ENCODE peak calls at places on chromosomes 2 and 18, in seven cellular contexts. One of them, this sample, is unnamed. For H3K4me1, the result is how much of the 10 kb centered on the place peaks cover.

GRCh38 chr2:121285926-121286325 is 924 bp upstream of the TFCP2L1 start:
- DNase-seq in IMR-90: no peak
- DNase-seq in trophoblast cell: no peak
- DNase-seq in H1: no peak
- DNase-seq in H9: no peak
- DNase-seq in mesenchymal stem cell: no peak
- DNase-seq in neuronal stem cell: no peak
- DNase-seq in this sample: no peak

GRCh38 chr2:174024524-174025270 is 59.5 kb upstream of the SP3 start:
- DNase-seq in IMR-90: peak
- DNase-seq in trophoblast cell: no peak
- DNase-seq in H1: no peak
- DNase-seq in H9: no peak
- DNase-seq in mesenchymal stem cell: peak
- DNase-seq in neuronal stem cell: no peak
- DNase-seq in this sample: peak

GRCh38 chr18:49048361-49048760 is 97.6 kb upstream of the SMAD7 start:
- DNase-seq in IMR-90: peak
- DNase-seq in trophoblast cell: peak
- DNase-seq in H1: no peak
- DNase-seq in H9: no peak
- DNase-seq in mesenchymal stem cell: peak
- DNase-seq in neuronal stem cell: no peak
- DNase-seq in this sample: no peak

GRCh38 chr2:178280261-178280852 is 86.0 kb downstream of the OSBPL6 start:
- DNase-seq in IMR-90: peak
- DNase-seq in trophoblast cell: peak
- DNase-seq in H1: no peak
- DNase-seq in H9: no peak
- DNase-seq in mesenchymal stem cell: peak
- DNase-seq in neuronal stem cell: no peak
- DNase-seq in this sample: peak

GRCh38 chr18:75060185-75060584 is 148.8 kb downstream of the PTGR3 start:
- DNase-seq in IMR-90: no peak
- DNase-seq in trophoblast cell: no peak
- DNase-seq in H1: no peak
- DNase-seq in H9: no peak
- DNase-seq in mesenchymal stem cell: no peak
- DNase-seq in neuronal stem cell: no peak
- DNase-seq in this sample: peak

GRCh38 chr2:171159326-171160118 is 1.2 kb downstream of the TLK1 start:
- DNase-seq in IMR-90: peak
- DNase-seq in trophoblast cell: peak
- DNase-seq in H1: no peak
- DNase-seq in H9: peak
- DNase-seq in mesenchymal stem cell: peak
- DNase-seq in neuronal stem cell: peak
- DNase-seq in this sample: peak

GRCh38 chr2:136107238-136108033 is 10.5 kb downstream of the CXCR4 start:
- DNase-seq in IMR-90: no peak
- DNase-seq in trophoblast cell: no peak
- DNase-seq in H1: no peak
- DNase-seq in H9: no peak
- DNase-seq in mesenchymal stem cell: no peak
- DNase-seq in neuronal stem cell: no peak
- DNase-seq in this sample: no peak

GRCh38 chr2:23992931-23993330 is 17.0 kb upstream of the MFSD2B start:
- DNase-seq in IMR-90: no peak
- DNase-seq in trophoblast cell: no peak
- DNase-seq in H1: no peak
- DNase-seq in H9: no peak
- DNase-seq in mesenchymal stem cell: no peak
- DNase-seq in neuronal stem cell: no peak
- DNase-seq in this sample: no peak

GRCh38 chr2:40380036-40380435 is 71.9 kb downstream of the SLC8A1 start:
- DNase-seq in IMR-90: no peak
- DNase-seq in trophoblast cell: peak
- DNase-seq in H1: no peak
- DNase-seq in H9: no peak
- DNase-seq in mesenchymal stem cell: no peak
- DNase-seq in neuronal stem cell: no peak
- DNase-seq in this sample: no peak

GRCh38 chr2:208179028-208179609 is 10.7 kb downstream of the C2orf80 start:
- DNase-seq in IMR-90: no peak
- DNase-seq in trophoblast cell: no peak
- DNase-seq in H1: no peak
- DNase-seq in H9: no peak
- DNase-seq in mesenchymal stem cell: no peak
- DNase-seq in neuronal stem cell: no peak
- DNase-seq in this sample: peak

GRCh38 chr18:24201699-24202687 is 63.1 kb downstream of the CABYR start:
- DNase-seq in IMR-90: no peak
- DNase-seq in trophoblast cell: no peak
- DNase-seq in H1: no peak
- DNase-seq in H9: no peak
- DNase-seq in mesenchymal stem cell: no peak
- DNase-seq in neuronal stem cell: no peak
- DNase-seq in this sample: no peak

GRCh38 chr2:127508621-127509034 is 17.7 kb downstream of the IWS1 start:
- DNase-seq in IMR-90: peak
- DNase-seq in trophoblast cell: peak
- DNase-seq in H1: no peak
- DNase-seq in H9: no peak
- DNase-seq in mesenchymal stem cell: peak
- DNase-seq in neuronal stem cell: no peak
- DNase-seq in this sample: no peak

GRCh38 chr18:49935215-49935614 is 121.9 kb upstream of the ACAA2 start:
- DNase-seq in IMR-90: no peak
- DNase-seq in trophoblast cell: no peak
- DNase-seq in H1: no peak
- DNase-seq in H9: no peak
- DNase-seq in mesenchymal stem cell: no peak
- DNase-seq in neuronal stem cell: no peak
- DNase-seq in this sample: no peak

GRCh38 chr2:36453652-36454051 is 98.1 kb downstream of the CRIM1 start:
- DNase-seq in IMR-90: peak
- DNase-seq in trophoblast cell: no peak
- DNase-seq in H1: no peak
- DNase-seq in H9: no peak
- DNase-seq in mesenchymal stem cell: peak
- DNase-seq in neuronal stem cell: no peak
- DNase-seq in this sample: no peak

GRCh38 chr2:77228379-77228778 is 293.8 kb downstream of the LRRTM4 start:
- DNase-seq in IMR-90: no peak
- DNase-seq in trophoblast cell: no peak
- DNase-seq in H1: no peak
- DNase-seq in H9: no peak
- DNase-seq in mesenchymal stem cell: peak
- DNase-seq in neuronal stem cell: no peak
- DNase-seq in this sample: no peak

GRCh38 chr18:36819621-36820020 is 9.2 kb downstream of the TPGS2 start:
- DNase-seq in IMR-90: no peak
- DNase-seq in trophoblast cell: no peak
- DNase-seq in H1: no peak
- DNase-seq in H9: no peak
- DNase-seq in mesenchymal stem cell: no peak
- DNase-seq in neuronal stem cell: no peak
- DNase-seq in this sample: no peak

GRCh38 chr2:133241231-133241575 is 327.1 kb downstream of the NCKAP5 start:
- DNase-seq in IMR-90: peak
- DNase-seq in trophoblast cell: peak
- DNase-seq in H1: no peak
- DNase-seq in H9: no peak
- DNase-seq in mesenchymal stem cell: peak
- DNase-seq in neuronal stem cell: no peak
- DNase-seq in this sample: no peak

GRCh38 chr18:34098109-34098508 is 126.6 kb downstream of the NOL4 start:
- DNase-seq in IMR-90: no peak
- DNase-seq in trophoblast cell: no peak
- DNase-seq in H1: no peak
- DNase-seq in H9: no peak
- DNase-seq in mesenchymal stem cell: no peak
- DNase-seq in neuronal stem cell: no peak
- DNase-seq in this sample: peak

GRCh38 chr2:104853401-104853925 is 452 bp upstream of the POU3F3 start:
- DNase-seq in IMR-90: no peak
- DNase-seq in trophoblast cell: no peak
- DNase-seq in H1: no peak
- DNase-seq in H9: no peak
- DNase-seq in mesenchymal stem cell: no peak
- DNase-seq in neuronal stem cell: no peak
- DNase-seq in this sample: no peak

GRCh38 chr2:104855174-104856085 is 1.5 kb downstream of the POU3F3 start:
- DNase-seq in IMR-90: no peak
- DNase-seq in trophoblast cell: no peak
- DNase-seq in H1: no peak
- DNase-seq in H9: no peak
- DNase-seq in mesenchymal stem cell: no peak
- DNase-seq in neuronal stem cell: no peak
- DNase-seq in this sample: no peak

GRCh38 chr2:104854507-104855173 is 725 bp downstream of the POU3F3 start:
- DNase-seq in IMR-90: no peak
- DNase-seq in trophoblast cell: no peak
- DNase-seq in H1: no peak
- DNase-seq in H9: peak
- DNase-seq in mesenchymal stem cell: no peak
- DNase-seq in neuronal stem cell: no peak
- DNase-seq in this sample: peak

GRCh38 chr2:104852161-104852689 is 1.7 kb upstream of the POU3F3 start:
- DNase-seq in IMR-90: no peak
- DNase-seq in trophoblast cell: no peak
- DNase-seq in H1: no peak
- DNase-seq in H9: peak
- DNase-seq in mesenchymal stem cell: peak
- DNase-seq in neuronal stem cell: no peak
- DNase-seq in this sample: peak

GRCh38 chr2:104853926-104854506 is at the start of gene POU3F3:
- DNase-seq in IMR-90: no peak
- DNase-seq in trophoblast cell: peak
- DNase-seq in H1: peak
- DNase-seq in H9: peak
- DNase-seq in mesenchymal stem cell: no peak
- DNase-seq in neuronal stem cell: peak
- DNase-seq in this sample: peak
- H2AK5ac ChIP-seq in IMR-90: no peak
- H2AK5ac ChIP-seq in trophoblast cell: no peak
- H2AK5ac ChIP-seq in H1: no peak
- H2AK5ac ChIP-seq in H9: no peak
- H2AK5ac ChIP-seq in mesenchymal stem cell: no peak
- H2AK5ac ChIP-seq in neuronal stem cell: peak
- H2AK5ac ChIP-seq in this sample: no peak

DNA sequence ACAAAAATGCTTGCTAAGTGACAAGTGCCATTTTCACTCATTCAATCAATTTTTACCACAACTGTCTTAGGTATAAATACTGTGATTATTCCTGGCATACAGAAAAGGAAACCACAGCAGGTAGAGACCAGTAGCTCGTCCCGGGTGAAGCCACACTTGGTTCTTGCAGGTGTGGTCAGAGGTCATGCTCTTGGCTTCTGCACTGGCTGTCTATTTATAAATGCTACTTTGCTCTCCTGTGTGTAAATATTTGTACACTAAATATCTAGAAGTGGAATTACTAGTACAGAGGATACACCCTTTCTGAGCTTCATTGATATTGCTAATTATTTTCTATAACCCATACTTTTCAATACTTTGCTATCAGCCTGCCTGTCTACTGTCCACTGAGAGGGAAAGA is 284.6 kb downstream of the MYT1L start:
- DNase-seq in IMR-90: no peak
- DNase-seq in trophoblast cell: no peak
- DNase-seq in H1: no peak
- DNase-seq in H9: no peak
- DNase-seq in mesenchymal stem cell: no peak
- DNase-seq in neuronal stem cell: no peak
- DNase-seq in this sample: no peak
- H3K4me1 ChIP-seq in IMR-90: under half
- H3K4me1 ChIP-seq in trophoblast cell: under half
- H3K4me1 ChIP-seq in H1: under half
- H3K4me1 ChIP-seq in H9: under half
- H3K4me1 ChIP-seq in mesenchymal stem cell: under half
- H3K4me1 ChIP-seq in neuronal stem cell: under half
- H3K4me1 ChIP-seq in this sample: under half

DNA sequence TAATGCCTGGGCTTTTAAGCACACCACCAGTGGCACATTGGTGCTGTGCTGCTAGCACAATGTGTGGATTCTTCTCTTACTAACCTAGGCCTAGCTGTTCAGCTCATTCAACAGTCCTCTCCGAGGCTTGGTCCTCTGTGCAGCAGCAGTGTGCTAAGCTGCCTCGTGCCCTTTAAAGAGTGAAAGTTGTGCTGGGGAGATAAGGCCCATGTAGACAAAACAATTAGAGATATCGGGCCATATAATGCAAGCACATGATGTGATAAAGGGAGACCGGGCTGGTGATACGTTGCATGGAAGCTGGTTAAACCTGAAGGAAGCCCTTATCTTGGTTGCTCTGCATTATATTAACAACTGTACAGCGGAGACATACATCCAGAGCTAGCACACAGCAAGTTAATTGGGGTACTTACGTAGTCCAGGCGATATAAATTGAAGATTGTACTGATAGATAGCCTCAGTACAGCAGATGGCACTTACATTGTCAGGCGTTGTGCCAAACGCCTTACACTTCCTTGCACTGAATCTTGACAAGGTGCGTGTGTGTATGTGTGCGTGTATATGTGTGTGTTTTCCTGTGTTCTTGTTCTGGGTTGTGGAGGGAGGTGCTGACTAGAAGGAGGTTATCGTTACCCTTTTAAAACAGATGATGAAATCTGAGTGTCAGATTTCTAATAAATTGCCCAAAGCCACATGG is 28.5 kb downstream of the HK2 start:
- DNase-seq in IMR-90: no peak
- DNase-seq in trophoblast cell: no peak
- DNase-seq in H1: no peak
- DNase-seq in H9: no peak
- DNase-seq in mesenchymal stem cell: no peak
- DNase-seq in neuronal stem cell: no peak
- DNase-seq in this sample: no peak
- H3K4me2 ChIP-seq in IMR-90: no peak
- H3K4me2 ChIP-seq in trophoblast cell: no peak
- H3K4me2 ChIP-seq in H1: no peak
- H3K4me2 ChIP-seq in H9: no peak
- H3K4me2 ChIP-seq in mesenchymal stem cell: no peak
- H3K4me2 ChIP-seq in neuronal stem cell: no peak
- H3K4me2 ChIP-seq in this sample: no peak

GRCh38 chr2:240672076-240672700 is 10.5 kb downstream of the AQP12B start:
- DNase-seq in IMR-90: no peak
- DNase-seq in trophoblast cell: no peak
- DNase-seq in H1: no peak
- DNase-seq in H9: peak
- DNase-seq in mesenchymal stem cell: no peak
- DNase-seq in neuronal stem cell: no peak
- DNase-seq in this sample: no peak
- H2AK5ac ChIP-seq in IMR-90: no peak
- H2AK5ac ChIP-seq in trophoblast cell: no peak
- H2AK5ac ChIP-seq in H1: no peak
- H2AK5ac ChIP-seq in H9: no peak
- H2AK5ac ChIP-seq in mesenchymal stem cell: no peak
- H2AK5ac ChIP-seq in neuronal stem cell: no peak
- H2AK5ac ChIP-seq in this sample: peak